ENCODE peak calls at places on chromosomes 12 and 14, in four cellular contexts. O, F, S and A are unnamed samples.

GRCh38 chr12:22477166-22477893 is 67.0 kb downstream of the C2CD5 start:
- DNase-seq in F (no peak), S (no peak), O (no peak), A (no peak)

GRCh38 chr12:71243375-71243774 is 85.6 kb upstream of the TSPAN8 start:
- DNase-seq in O (no peak), S (no peak), F (no peak), A (no peak)

GRCh38 chr12:92561543-92561899 is 141.3 kb upstream of the PLEKHG7 start:
- DNase-seq in S (no peak), F (peak; percentile 84), O (no peak), A (no peak)

GRCh38 chr14:61596985-61597384 is 98.3 kb upstream of the HIF1A start:
- DNase-seq in S (no peak), O (no peak), F (no peak), A (no peak)

GRCh38 chr12:18262514-18262913 is 1.2 kb downstream of the PIK3C2G start:
- DNase-seq in F (no peak), S (no peak), O (no peak), A (no peak)

GRCh38 chr14:36300337-36300736 is 20.1 kb downstream of the MBIP start:
- DNase-seq in F (no peak), O (no peak), S (no peak), A (no peak)

GRCh38 chr14:71266994-71267636 is 359.9 kb downstream of the PCNX1 start:
- DNase-seq in O (no peak), F (no peak), S (no peak), A (no peak)

GRCh38 chr12:572532-572899 is 90.7 kb downstream of the NINJ2 start:
- DNase-seq in F (no peak), O (no peak), S (no peak), A (no peak)

GRCh38 chr14:85558505-85558904 is 28.6 kb downstream of the FLRT2 start:
- DNase-seq in S (no peak), O (no peak), F (no peak), A (no peak)

GRCh38 chr12:34397591-34398365 is 375.5 kb downstream of the ALG10 start:
- DNase-seq in F (peak; percentile 4), S (peak; percentile 55), O (peak; percentile 23), A (peak; percentile 58)

GRCh38 chr12:113361574-113362370 is 3.4 kb downstream of the PLBD2 start:
- DNase-seq in F (peak; percentile 63), S (no peak), O (no peak), A (no peak)

GRCh38 chr12:124096109-124096508 is 123.1 kb downstream of the ZNF664 start:
- DNase-seq in O (no peak), F (no peak), S (no peak), A (no peak)

GRCh38 chr12:45473636-45474035 is 255.9 kb upstream of the ARID2 start:
- DNase-seq in O (no peak), S (no peak), F (no peak), A (no peak)

GRCh38 chr14:77641207-77641533 is 24.7 kb upstream of the SPTLC2 start:
- DNase-seq in F (no peak), S (no peak), O (no peak), A (no peak)

GRCh38 chr14:50928002-50928635 is 16.2 kb downstream of the PYGL start:
- DNase-seq in S (no peak), O (no peak), F (peak; percentile 43), A (no peak)

GRCh38 chr14:71491925-71492324 is 440.3 kb upstream of the RGS6 start:
- DNase-seq in S (no peak), O (no peak), F (peak; percentile 50), A (no peak)

GRCh38 chr14:103128631-103129300 is 5.5 kb downstream of the TNFAIP2 start:
- DNase-seq in F (peak; percentile 73), O (peak; percentile 41), S (peak; percentile 66), A (no peak)

GRCh38 chr12:107236824-107237467 is 143.6 kb upstream of the CRY1 start:
- DNase-seq in S (no peak), F (no peak), O (no peak), A (no peak)

GRCh38 chr12:55965941-55966407 is at the start of gene PMEL:
- DNase-seq in F (no peak), O (no peak), S (no peak), A (no peak)

DNA sequence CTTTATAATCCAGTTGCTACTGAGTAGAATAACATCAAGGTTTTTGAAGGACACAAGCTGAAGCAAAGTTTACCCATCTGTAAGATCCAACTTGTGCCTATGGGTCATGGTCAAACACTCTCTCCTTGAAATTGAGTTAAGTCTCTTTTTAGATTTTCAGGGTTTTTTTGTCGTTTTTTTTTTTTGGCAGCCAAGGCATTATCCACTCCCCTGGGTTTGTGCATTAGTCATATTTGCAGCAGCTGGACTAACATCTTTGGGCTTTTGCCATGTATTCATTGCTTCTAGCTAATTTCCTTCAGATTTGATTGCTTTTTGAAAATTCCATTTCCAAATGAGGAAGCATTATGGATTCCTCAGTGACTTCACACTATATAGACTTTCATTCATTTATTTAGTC is 80.4 kb upstream of the SRRM4 start:
- DNase-seq in O (no peak), S (no peak), F (no peak), A (no peak)
- TF ChIP-seq CTCF in O (no peak), S (no peak), F (no peak), A (no peak)

GRCh38 chr12:116425256-116426193 is 133.7 kb upstream of the MAP1LC3B2 start:
- DNase-seq in F (no peak), S (no peak), O (no peak), A (no peak)

GRCh38 chr12:116430911-116431565 is 128.1 kb upstream of the MAP1LC3B2 start:
- DNase-seq in F (no peak), O (no peak), S (no peak), A (no peak)

GRCh38 chr12:116423053-116423452 is 136.1 kb upstream of the MAP1LC3B2 start:
- DNase-seq in S (no peak), F (no peak), O (no peak), A (no peak)

GRCh38 chr12:116427200-116427932 is 131.8 kb upstream of the MAP1LC3B2 start:
- DNase-seq in F (no peak), O (no peak), S (no peak), A (no peak)

DNA sequence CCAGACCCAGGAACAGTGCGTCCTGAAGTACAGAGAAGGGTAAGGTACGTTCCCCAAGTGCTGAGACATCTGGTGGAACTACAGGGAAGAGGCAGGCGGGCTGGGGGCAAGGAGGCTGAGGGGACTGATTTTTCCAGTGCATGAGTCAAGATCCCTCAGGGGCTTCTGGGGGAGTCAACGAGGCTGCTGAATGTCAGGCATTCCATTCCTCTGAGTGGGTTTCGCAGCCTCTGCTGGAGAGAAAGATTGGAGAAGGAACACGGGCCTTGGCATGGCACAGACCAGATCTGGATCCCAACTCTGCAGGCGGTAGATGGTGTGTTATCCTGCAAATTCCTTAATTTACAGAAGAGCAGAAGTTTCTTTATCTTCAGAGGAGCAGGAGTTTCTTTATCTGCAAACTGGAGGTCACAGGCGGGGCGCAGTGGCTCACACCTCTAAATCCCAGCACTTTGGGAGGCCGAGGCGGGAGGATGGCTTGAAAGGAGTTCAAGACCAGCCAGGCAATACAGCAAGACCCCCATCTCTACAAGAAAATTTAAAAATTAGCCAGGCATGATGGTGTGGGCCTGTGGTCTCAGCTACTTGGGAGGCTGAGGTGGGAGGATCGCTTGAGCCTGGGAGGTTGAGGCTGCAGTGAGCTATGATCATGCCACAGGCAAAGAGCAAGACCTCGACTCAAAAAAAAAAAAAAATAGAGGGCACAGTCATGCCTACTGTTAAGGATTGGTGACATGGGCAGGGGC is 132.6 kb upstream of the MAP1LC3B2 start:
- DNase-seq in S (no peak), F (no peak), O (no peak), A (peak; percentile 96)
- TF ChIP-seq CTCF in S (peak; percentile 11), F (peak; percentile 2), O (peak; percentile 8), A (peak; percentile 80)

GRCh38 chr12:111687255-111687654 is 1.4 kb downstream of the ACAD10 start:
- DNase-seq in O (no peak), S (no peak), F (no peak), A (no peak)

GRCh38 chr12:111693818-111694217 is 8.0 kb downstream of the ACAD10 start:
- DNase-seq in S (no peak), O (no peak), F (no peak), A (no peak)

GRCh38 chr12:111691262-111691661 is 5.4 kb downstream of the ACAD10 start:
- DNase-seq in S (no peak), O (no peak), F (no peak), A (no peak)

GRCh38 chr12:111687952-111688351 is 2.1 kb downstream of the ACAD10 start:
- DNase-seq in S (no peak), O (no peak), F (no peak), A (no peak)

DNA sequence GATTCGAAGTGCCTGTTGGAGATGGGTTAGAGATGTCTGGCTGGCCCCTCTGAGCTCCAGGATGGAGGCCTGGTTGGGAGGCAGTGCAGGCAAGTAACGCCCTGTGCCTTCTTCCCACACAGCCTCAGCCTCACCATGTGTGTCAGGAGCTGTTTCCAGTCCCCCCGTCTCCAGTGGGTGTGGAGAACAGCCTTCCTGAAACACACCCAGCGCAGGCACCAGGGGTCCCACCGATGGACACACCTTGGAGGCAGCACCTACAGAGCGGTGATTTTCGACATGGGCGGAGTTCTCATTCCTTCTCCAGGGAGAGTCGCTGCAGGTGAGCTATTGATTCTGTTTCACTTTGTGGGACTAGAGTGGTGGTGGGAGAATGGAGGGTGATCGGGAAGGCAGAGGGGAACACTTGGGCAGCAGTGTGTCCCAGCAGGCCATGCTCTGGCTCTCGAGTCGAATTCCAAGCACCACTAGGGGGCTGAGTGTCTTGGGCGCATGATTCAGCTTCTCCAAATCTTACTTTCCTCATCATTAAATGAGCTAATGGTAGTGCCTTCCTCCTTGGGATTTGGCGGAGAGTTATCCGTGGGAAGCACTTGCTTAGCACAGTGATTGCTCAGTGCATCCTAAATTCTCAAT is 6.8 kb downstream of the ACAD10 start:
- DNase-seq in O (no peak), F (no peak), S (no peak), A (no peak)
- TF ChIP-seq CTCF in O (no peak), F (no peak), S (no peak), A (peak; percentile 61)

DNA sequence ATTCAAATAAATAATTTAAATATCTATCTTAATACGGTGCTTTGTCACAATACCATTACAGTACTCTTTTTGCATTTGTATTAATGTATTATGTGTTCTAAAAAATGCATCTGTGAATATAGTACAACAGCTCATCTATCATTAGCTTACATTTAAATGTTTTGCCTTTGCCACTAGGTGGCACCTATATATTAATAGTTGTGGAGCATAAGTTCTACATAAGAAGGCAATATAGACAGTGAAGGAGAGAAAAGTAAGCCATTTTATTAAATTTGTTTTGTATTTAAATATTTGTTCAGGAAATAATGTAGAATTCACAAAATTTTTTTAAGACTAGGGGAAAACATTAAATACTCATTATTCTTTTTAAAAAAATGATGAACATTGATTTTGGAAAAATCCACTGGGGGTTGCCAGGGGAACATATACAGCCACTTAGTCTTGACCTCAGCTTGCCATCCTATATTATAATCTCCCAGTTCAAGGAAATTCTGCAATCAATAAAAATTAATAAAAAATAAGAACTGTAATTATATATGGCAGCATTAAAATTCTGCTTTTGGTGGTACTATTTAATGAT is 9.8 kb downstream of the CCER1 start:
- DNase-seq in S (no peak), O (no peak), F (no peak), A (no peak)
- TF ChIP-seq CTCF in S (peak; percentile 55), O (peak; percentile 42), F (peak; percentile 20), A (peak; percentile 88)